ENCODE peak calls at places on chromosome 12, in nine cellular contexts. T, F, D, B, N, L, R, O and E are unnamed samples.

GRCh38 chr12:109609256-109609821 is 35.7 kb downstream of the MVK start:
- DNase-seq in T (no peak), F (peak; percentile 20), D (no peak), B (no peak), N (no peak), L (no peak), R (no peak), O (no peak), E (no peak)

GRCh38 chr12:19959353-19959752 is 409.0 kb upstream of the PDE3A start:
- DNase-seq in T (no peak), F (no peak), D (no peak), B (no peak), N (no peak), L (no peak), R (no peak), O (no peak), E (no peak)

GRCh38 chr12:56941299-56942017 is 7.2 kb upstream of the SDR9C7 start:
- DNase-seq in T (peak; percentile 32), F (peak; percentile 75), D (peak; percentile 29), B (no peak), N (no peak), L (no peak), R (no peak), O (peak; percentile 77), E (no peak)

GRCh38 chr12:5776091-5776490 is 169.0 kb downstream of the ANO2 start:
- DNase-seq in T (no peak), F (no peak), D (no peak), B (no peak), N (no peak), L (no peak), R (no peak), O (no peak), E (no peak)

GRCh38 chr12:13167226-13167625 is 29.3 kb upstream of the EMP1 start:
- DNase-seq in T (no peak), F (no peak), D (no peak), B (no peak), N (no peak), L (no peak), R (no peak), O (peak; percentile 89), E (no peak)

GRCh38 chr12:68641138-68641537 is 30.4 kb downstream of the RAP1B start:
- DNase-seq in T (no peak), F (no peak), D (no peak), B (no peak), N (peak; percentile 23), L (no peak), R (no peak), O (no peak), E (no peak)

GRCh38 chr12:8088574-8088973 is 6.5 kb downstream of the NECAP1 start:
- DNase-seq in T (no peak), F (no peak), D (no peak), B (no peak), N (peak; percentile 17), L (no peak), R (peak; percentile 10), O (no peak), E (no peak)

GRCh38 chr12:27119797-27120196 is 37.4 kb upstream of the C12orf71 start:
- DNase-seq in T (no peak), F (no peak), D (no peak), B (no peak), N (no peak), L (no peak), R (no peak), O (no peak), E (no peak)

GRCh38 chr12:83958997-83959396 is 953.6 kb downstream of the SLC6A15 start:
- DNase-seq in T (no peak), F (no peak), D (no peak), B (no peak), N (no peak), L (no peak), R (no peak), O (peak; percentile 64), E (no peak)

GRCh38 chr12:83960767-83961166 is 951.8 kb downstream of the SLC6A15 start:
- DNase-seq in T (no peak), F (no peak), D (no peak), B (no peak), N (no peak), L (no peak), R (no peak), O (no peak), E (no peak)

GRCh38 chr12:83954071-83954789 is 958.4 kb downstream of the SLC6A15 start:
- DNase-seq in T (no peak), F (no peak), D (no peak), B (no peak), N (no peak), L (no peak), R (no peak), O (no peak), E (no peak)

DNA sequence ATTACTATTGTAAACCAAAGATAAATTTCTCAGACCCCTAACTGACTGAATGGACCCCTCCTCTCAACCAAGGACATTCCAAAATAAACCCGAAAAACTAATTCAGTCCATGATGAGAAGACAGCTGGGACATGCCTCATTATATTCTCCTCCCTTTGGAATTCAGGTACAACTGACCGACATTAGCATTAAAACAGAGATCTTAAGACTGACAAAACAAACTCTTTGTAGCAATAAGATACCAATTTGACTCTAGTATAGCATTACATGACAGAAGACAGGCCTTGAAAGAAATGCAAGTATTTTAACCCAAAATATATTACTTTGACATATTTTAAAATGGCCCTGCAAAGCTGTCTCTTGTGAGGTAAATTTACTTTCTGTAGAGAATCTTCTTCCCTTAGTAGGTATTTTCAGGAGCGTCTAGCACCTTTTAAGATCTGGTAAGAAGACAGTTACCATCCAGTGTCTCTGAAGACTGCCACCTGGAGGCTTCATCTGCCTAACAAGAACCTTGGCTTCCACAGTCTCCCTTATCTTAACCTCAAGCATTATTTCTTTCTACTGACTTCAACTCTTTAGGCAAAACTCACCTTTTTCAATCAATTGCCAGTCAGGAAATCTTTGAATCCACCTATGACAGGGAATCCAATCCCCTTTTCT is 957.5 kb downstream of the SLC6A15 start:
- DNase-seq in T (no peak), F (peak; percentile 12), D (no peak), B (no peak), N (peak; percentile 2), L (no peak), R (no peak), O (peak; percentile 17), E (no peak)
- TF ChIP-seq CTCF in T (peak; percentile 8), F (peak; percentile 20), D (peak; percentile 60), B (no peak), N (no peak), L (no peak), R (no peak), O (peak; percentile 39), E (peak; percentile 31)

DNA sequence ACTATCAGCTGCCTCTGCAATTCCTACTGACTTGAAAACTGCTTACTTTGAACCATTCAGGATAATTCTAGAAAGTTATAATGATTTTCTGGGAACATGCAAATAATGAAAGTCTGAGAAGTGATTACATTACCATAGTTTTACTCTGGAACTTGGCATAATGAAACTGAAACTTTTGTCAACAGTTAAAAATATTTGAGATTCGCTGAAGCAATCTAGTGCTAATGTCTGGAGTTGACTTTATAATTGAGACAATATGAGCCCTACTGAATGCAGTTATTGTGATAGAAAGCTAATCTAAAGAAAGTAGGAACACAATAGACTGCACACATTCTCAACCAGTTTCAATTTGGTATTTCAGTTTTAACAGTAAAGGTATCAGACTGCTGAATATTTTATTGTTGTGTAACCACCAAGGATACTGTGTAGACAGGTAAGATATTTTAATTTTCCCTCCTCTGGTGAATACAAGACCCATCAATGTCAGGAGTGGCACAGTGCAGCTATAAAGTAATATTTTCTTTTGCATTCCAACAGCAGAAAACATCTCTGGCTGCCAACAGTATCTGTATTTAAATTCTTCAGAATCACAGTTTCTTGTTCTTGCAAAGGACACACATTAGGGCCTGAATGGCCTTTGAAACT is 483.5 kb downstream of the ATP23 start:
- DNase-seq in T (no peak), F (no peak), D (no peak), B (no peak), N (no peak), L (no peak), R (no peak), O (no peak), E (no peak)
- H3K4me3 ChIP-seq in T (no peak overlapping the region), F (peak overlapping the region; percentile 20), D (no peak overlapping the region), B (no peak overlapping the region), N (no peak overlapping the region), L (no peak overlapping the region), R (no peak overlapping the region), O (no peak overlapping the region), E (no peak overlapping the region)

DNA sequence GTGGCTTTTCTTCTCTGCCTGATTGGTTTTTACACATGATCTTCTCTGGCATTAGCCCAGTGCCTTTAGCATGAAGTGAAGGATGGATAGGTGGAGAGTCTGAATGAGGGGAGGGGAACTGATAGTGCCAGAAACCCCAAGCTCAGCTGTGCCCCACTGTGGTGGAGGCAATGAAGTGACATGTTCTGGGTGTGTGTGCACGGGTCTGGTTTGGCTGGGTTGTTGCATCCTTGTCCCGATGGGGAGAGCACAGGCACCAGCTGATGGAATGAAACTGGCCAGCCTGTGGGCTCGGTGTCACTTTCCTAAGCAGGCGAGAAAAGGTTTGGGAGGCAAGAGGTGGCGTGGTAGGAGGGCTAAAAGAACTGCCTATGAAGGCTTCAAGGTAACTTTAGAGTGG is 65.3 kb downstream of the CACNA1C start:
- DNase-seq in T (no peak), F (no peak), D (no peak), B (no peak), N (no peak), L (no peak), R (no peak), O (no peak), E (no peak)
- TF ChIP-seq CTCF in T (no peak), F (no peak), D (no peak), B (no peak), N (no peak), L (no peak), R (no peak), O (no peak), E (no peak)

DNA sequence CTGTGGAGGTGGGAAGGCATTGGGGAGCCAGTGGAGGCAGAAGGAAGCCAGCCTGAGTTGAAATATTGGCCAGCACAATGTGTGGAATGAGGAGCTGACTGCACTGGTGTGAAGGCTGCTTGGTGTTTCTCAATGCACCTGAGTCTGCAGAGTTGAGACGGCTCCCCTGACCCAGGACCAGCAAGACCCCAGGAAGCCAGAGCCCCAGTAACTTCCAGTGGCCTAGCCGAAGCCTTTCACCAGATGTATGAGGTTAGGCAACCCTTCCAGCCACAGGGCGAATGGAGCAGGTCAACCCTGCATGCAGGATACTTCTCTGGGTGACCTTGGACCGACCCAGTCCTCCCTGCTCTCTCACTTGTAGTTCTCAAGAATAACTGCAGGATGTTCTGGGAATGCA is 12.9 kb upstream of the KRT73 start:
- DNase-seq in T (no peak), F (no peak), D (no peak), B (no peak), N (no peak), L (no peak), R (no peak), O (no peak), E (no peak)
- H3K4me3 ChIP-seq in T (no peak overlapping the region), F (no peak overlapping the region), D (no peak overlapping the region), B (no peak overlapping the region), N (no peak overlapping the region), L (no peak overlapping the region), R (no peak overlapping the region), O (no peak overlapping the region), E (no peak overlapping the region)

DNA sequence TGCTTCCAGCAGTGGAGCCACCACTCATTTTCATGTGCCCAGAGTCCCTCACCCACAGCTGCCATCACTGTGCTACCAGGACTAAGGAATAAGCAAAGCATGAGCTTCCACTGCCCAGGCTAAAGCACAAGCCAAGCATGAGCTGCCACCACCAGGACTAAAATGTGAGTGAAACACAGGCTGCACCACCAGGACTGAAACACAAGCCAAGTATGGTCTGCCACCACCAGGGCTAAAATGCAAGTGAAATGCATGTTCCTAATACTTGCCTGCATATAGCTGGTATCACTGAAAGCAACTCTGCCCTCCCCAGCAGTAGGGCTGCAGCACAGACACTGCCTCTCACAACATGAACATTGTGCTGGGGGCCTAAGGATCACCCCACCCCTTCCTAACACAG is 30.0 kb downstream of the CEP83 start:
- DNase-seq in T (no peak), F (no peak), D (no peak), B (no peak), N (no peak), L (no peak), R (no peak), O (no peak), E (no peak)
- TF ChIP-seq CTCF in T (peak; percentile 3), F (no peak), D (peak; percentile 34), B (no peak), N (no peak), L (no peak), R (no peak), O (no peak), E (no peak)